ENCODE peak calls at places on chromosomes 11 and 22, in four cellular contexts. R is transverse colon; P is NCI-H2081; T is stimulated activated CD8-positive, alpha-beta memory T cell treated with anti-CD3 and anti-CD28 coated beads, Interleukin-7, amount 100 ng/mL, for 24 hours. W is an unnamed sample.

GRCh38 chr11:1165256-1166041 is 7.7 kb downstream of the MUC5AC start:
- DNase-seq in T (no peak), R (peak; percentile 3), P (no peak), W (no peak)

GRCh38 chr22:30922151-30922611 is 46.4 kb downstream of the MORC2 start:
- DNase-seq in T (peak; percentile 64), P (no peak), R (peak; percentile 62), W (no peak)

GRCh38 chr11:47254381-47254780 is 3.4 kb upstream of the NR1H3 start:
- DNase-seq in P (no peak), T (no peak), R (peak; percentile 25), W (no peak)

GRCh38 chr11:3147257-3147619 is 17.9 kb downstream of the OSBPL5 start:
- DNase-seq in R (no peak), T (no peak), P (no peak), W (no peak)

GRCh38 chr11:67352546-67353316 is 615 bp downstream of the POLD4 start:
- DNase-seq in R (peak; percentile 72), T (no peak), P (no peak), W (no peak)

GRCh38 chr22:25334091-25334490 is 114.7 kb downstream of the CRYBB2 start:
- DNase-seq in T (peak; percentile 5), R (peak; percentile 64), P (peak; percentile 5), W (peak; percentile 97)

GRCh38 chr22:30304495-30305244 is 15.4 kb upstream of the CASTOR1 start:
- DNase-seq in T (no peak), R (peak; percentile 63), P (no peak), W (no peak)

GRCh38 chr11:31796523-31797226 is 14.4 kb downstream of the PAX6 start:
- DNase-seq in R (no peak), P (no peak), T (no peak), W (no peak)

GRCh38 chr11:74306440-74307175 is 4.8 kb downstream of the P4HA3 start:
- DNase-seq in R (no peak), P (no peak), T (no peak), W (no peak)

GRCh38 chr11:65806972-65807371 is 20.1 kb downstream of the OVOL1 start:
- DNase-seq in R (no peak), P (no peak), T (no peak), W (no peak)

GRCh38 chr22:43349636-43350035 is 6.5 kb upstream of the SCUBE1 start:
- DNase-seq in T (no peak), R (no peak), P (no peak), W (no peak)

GRCh38 chr11:43576834-43577521 is 103.6 kb upstream of the HSD17B12 start:
- DNase-seq in T (no peak), R (no peak), P (peak; percentile 3), W (peak; percentile 75)

GRCh38 chr22:37090920-37091688 is 18.4 kb downstream of the TMPRSS6 start:
- DNase-seq in R (no peak), P (no peak), T (no peak), W (no peak)

GRCh38 chr22:44220727-44221680 is 40.3 kb downstream of the PARVG start:
- DNase-seq in T (no peak), R (no peak), P (no peak), W (no peak)

GRCh38 chr11:86210898-86211297 is 33.7 kb upstream of the EED start:
- DNase-seq in P (no peak), T (no peak), R (no peak), W (no peak)

GRCh38 chr22:39658367-39658766 is 87.8 kb downstream of the CACNA1I start:
- DNase-seq in T (no peak), P (no peak), R (peak; percentile 13), W (no peak)

GRCh38 chr11:40274017-40274416 is 1185.4 kb downstream of the LRRC4C start:
- DNase-seq in T (no peak), P (no peak), R (no peak), W (no peak)

W was measured in endothelial cell.